ENCODE peak calls at places on chromosome 19, in four cellular contexts. B is A172, T is body of pancreas, F is NCI-H1092. W is an unnamed sample.

GRCh38 chr19:30393046-30393445 is 20.9 kb downstream of the ZNF536 start:
- DNase-seq in B (no peak), T (no peak), F (no peak), W (no peak)

GRCh38 chr19:8697671-8698432 is 743 bp downstream of the ACTL9 start:
- DNase-seq in B (no peak), T (no peak), F (no peak), W (no peak)

GRCh38 chr19:12194827-12195500 is 32.1 kb downstream of the ZNF136 start:
- DNase-seq in B (no peak), T (peak; percentile 97), F (peak; percentile 93), W (no peak)

GRCh38 chr19:41541990-41542584 is 33.9 kb upstream of the CEACAM21 start:
- DNase-seq in B (peak; percentile 39), T (peak; percentile 67), F (peak; percentile 4), W (no peak)

GRCh38 chr19:51511353-51511752 is 9.8 kb upstream of the SIGLEC12 start:
- DNase-seq in B (no peak), T (no peak), F (no peak), W (peak; percentile 5)

GRCh38 chr19:51698296-51698695 is 5.2 kb downstream of the SPACA6 start:
- DNase-seq in B (no peak), T (no peak), F (no peak), W (no peak)

GRCh38 chr19:10295305-10295846 is 5.6 kb downstream of the ICAM5 start:
- DNase-seq in B (no peak), T (no peak), F (no peak), W (no peak)

GRCh38 chr19:50505856-50506611 is 5.0 kb downstream of the JOSD2 start:
- DNase-seq in B (no peak), T (no peak), F (no peak), W (no peak)

GRCh38 chr19:4566402-4567051 is 7.0 kb upstream of the SEMA6B start:
- DNase-seq in B (no peak), T (no peak), F (no peak), W (no peak)

GRCh38 chr19:42628411-42629135 is 33.8 kb upstream of the CEACAM8 start:
- DNase-seq in B (no peak), T (no peak), F (no peak), W (no peak)

GRCh38 chr19:49421039-49421877 is 2.0 kb downstream of the PTH2 start:
- DNase-seq in B (peak; percentile 23), T (peak; percentile 67), F (peak; percentile 61), W (no peak)

GRCh38 chr19:42295831-42296525 is 6.0 kb upstream of the PRR19 start:
- DNase-seq in B (peak; percentile 72), T (peak; percentile 82), F (peak; percentile 49), W (no peak)

GRCh38 chr19:33673996-33674395 is 52.2 kb downstream of the CHST8 start:
- DNase-seq in B (no peak), T (no peak), F (no peak), W (no peak)

W was measured in SHP77 treated with DMSO at 0.1 percent for 48 hours.